ENCODE peak calls at places on chromosomes 13 and 19, in eight cellular contexts. Z, Y, P, T, K, H, L and R are unnamed samples.

GRCh38 chr13:33090755-33091454 is 74.7 kb downstream of the KL start:
- DNase-seq in Y (no peak), L (no peak), H (no peak), P (no peak), Z (no peak), K (no peak), T (no peak), R (no peak)

GRCh38 chr19:28847468-28847867 is 365.5 kb downstream of the UQCRFS1 start:
- DNase-seq in K (no peak), L (no peak), P (no peak), Z (no peak), T (no peak), H (no peak), Y (peak; percentile 10), R (no peak)

GRCh38 chr19:47891923-47892666 is 6.0 kb upstream of the SULT2A1 start:
- DNase-seq in K (no peak), Z (no peak), T (no peak), H (no peak), P (peak; percentile 79), Y (no peak), L (no peak), R (no peak)

GRCh38 chr13:75145926-75146325 is 336.0 kb downstream of the TBC1D4 start:
- DNase-seq in P (no peak), T (no peak), K (no peak), Y (no peak), L (no peak), H (no peak), Z (no peak), R (no peak)

GRCh38 chr13:93963266-93964131 is 516.0 kb downstream of the DCT start:
- DNase-seq in Z (no peak), H (no peak), P (no peak), L (no peak), K (no peak), Y (peak; percentile 61), T (no peak), R (no peak)

GRCh38 chr13:61728468-61728867 is 312.8 kb upstream of the PCDH20 start:
- DNase-seq in H (no peak), L (no peak), P (no peak), Z (no peak), T (no peak), Y (no peak), K (peak; percentile 2), R (no peak)

GRCh38 chr19:4909172-4909896 is at the start of gene UHRF1:
- DNase-seq in L (peak; percentile 85), H (peak; percentile 33), Z (no peak), Y (no peak), T (peak; percentile 93), P (peak; percentile 41), K (peak; percentile 93), R (no peak)

GRCh38 chr13:61470801-61471200 is 55.2 kb upstream of the PCDH20 start:
- DNase-seq in K (no peak), Z (no peak), T (no peak), L (no peak), P (no peak), H (no peak), Y (no peak), R (no peak)

GRCh38 chr13:101627556-101627943 is 175.1 kb downstream of the ITGBL1 start:
- DNase-seq in H (no peak), Y (peak; percentile 18), P (no peak), L (peak; percentile 23), T (no peak), K (no peak), Z (no peak), R (no peak)

GRCh38 chr13:48235100-48235813 is 2.3 kb downstream of the ITM2B start:
- DNase-seq in L (no peak), Z (no peak), K (peak; percentile 56), T (peak; percentile 28), Y (peak; percentile 25), H (peak; percentile 62), P (peak; percentile 55), R (no peak)

GRCh38 chr13:100497394-100497793 is 91.2 kb downstream of the GGACT start:
- DNase-seq in T (no peak), Z (no peak), P (no peak), Y (peak; percentile 73), H (no peak), L (peak; percentile 88), K (no peak), R (no peak)

GRCh38 chr13:102128216-102128800 is 273.5 kb downstream of the FGF14 start:
- DNase-seq in L (no peak), Y (peak; percentile 42), Z (no peak), K (no peak), H (peak; percentile 93), T (no peak), P (no peak), R (peak; percentile 69)

GRCh38 chr19:45677351-45678230 is 9.6 kb downstream of the GIPR start:
- DNase-seq in T (no peak), K (peak; percentile 96), H (peak; percentile 63), L (peak; percentile 90), Z (peak; percentile 99), Y (peak; percentile 62), P (peak; percentile 100), R (peak; percentile 96)

GRCh38 chr19:1508507-1508856 is 4.3 kb downstream of the ADAMTSL5 start:
- DNase-seq in K (no peak), P (no peak), T (no peak), Y (no peak), Z (no peak), L (no peak), H (no peak), R (no peak)

GRCh38 chr19:38387550-38388309 is at the start of gene GGN:
- DNase-seq in P (peak; percentile 99), L (peak; percentile 60), Z (peak; percentile 88), Y (peak; percentile 93), T (peak; percentile 84), H (peak; percentile 87), K (peak; percentile 95), R (peak; percentile 96)

GRCh38 chr19:14650161-14650560 is 24.5 kb downstream of the ADGRE3 start:
- DNase-seq in K (no peak), T (no peak), L (no peak), Z (no peak), P (no peak), Y (no peak), H (no peak), R (no peak)

GRCh38 chr19:19594371-19594770 is 24.1 kb downstream of the PBX4 start:
- DNase-seq in H (no peak), Y (no peak), Z (no peak), K (no peak), P (no peak), T (no peak), L (no peak), R (no peak)

GRCh38 chr13:109114991-109115390 is 485.6 kb downstream of the MYO16 start:
- DNase-seq in P (no peak), K (no peak), Y (no peak), H (no peak), T (no peak), L (no peak), Z (no peak), R (no peak)

GRCh38 chr13:109121826-109122225 is 492.4 kb downstream of the MYO16 start:
- DNase-seq in H (no peak), Y (no peak), Z (no peak), P (no peak), L (no peak), T (no peak), K (no peak), R (no peak)

GRCh38 chr13:109123971-109124370 is 494.6 kb downstream of the MYO16 start:
- DNase-seq in T (no peak), Z (no peak), L (no peak), K (no peak), H (no peak), Y (no peak), P (no peak), R (no peak)

GRCh38 chr13:109119886-109120285 is 490.5 kb downstream of the MYO16 start:
- DNase-seq in Y (peak; percentile 2), H (no peak), K (no peak), P (no peak), Z (no peak), T (no peak), L (no peak), R (no peak)
- H3K27me3 ChIP-seq in Y (peaks cover 16% of the 10 kb centered on the region), H (no peaks in the 10 kb centered on the region), K (no peaks in the 10 kb centered on the region), P (no peaks in the 10 kb centered on the region), Z (no peaks in the 10 kb centered on the region), T (no peaks in the 10 kb centered on the region), L (no peaks in the 10 kb centered on the region), R (peaks cover 2% of the 10 kb centered on the region)

GRCh38 chr13:113813749-113814434 is 50.0 kb downstream of the GAS6 start:
- DNase-seq in T (no peak), P (no peak), L (no peak), Z (no peak), H (no peak), K (no peak), Y (no peak), R (no peak)
- H3K27ac ChIP-seq in T (no peak overlapping the region), P (no peak overlapping the region), L (no peak overlapping the region), Z (no peak overlapping the region), H (no peak overlapping the region), K (no peak overlapping the region), Y (no peak overlapping the region), R (no peak overlapping the region)

GRCh38 chr13:32031025-32031814 is at the start of gene FRY:
- DNase-seq in K (peak; percentile 81), H (peak; percentile 70), Y (peak; percentile 58), Z (peak; percentile 15), L (peak; percentile 60), P (peak; percentile 90), T (peak; percentile 7), R (no peak)

GRCh38 chr13:32032780-32033179 is 1.2 kb downstream of the FRY start:
- DNase-seq in K (no peak), H (no peak), T (no peak), L (no peak), P (no peak), Z (no peak), Y (no peak), R (no peak)

GRCh38 chr13:32029684-32030083 is 1.9 kb upstream of the FRY start:
- DNase-seq in Z (no peak), P (no peak), H (no peak), Y (no peak), T (no peak), L (no peak), K (no peak), R (no peak)

GRCh38 chr13:32033744-32034143 is 2.2 kb downstream of the FRY start:
- DNase-seq in H (no peak), Z (no peak), K (no peak), P (no peak), L (no peak), T (no peak), Y (peak; percentile 33), R (no peak)

DNA sequence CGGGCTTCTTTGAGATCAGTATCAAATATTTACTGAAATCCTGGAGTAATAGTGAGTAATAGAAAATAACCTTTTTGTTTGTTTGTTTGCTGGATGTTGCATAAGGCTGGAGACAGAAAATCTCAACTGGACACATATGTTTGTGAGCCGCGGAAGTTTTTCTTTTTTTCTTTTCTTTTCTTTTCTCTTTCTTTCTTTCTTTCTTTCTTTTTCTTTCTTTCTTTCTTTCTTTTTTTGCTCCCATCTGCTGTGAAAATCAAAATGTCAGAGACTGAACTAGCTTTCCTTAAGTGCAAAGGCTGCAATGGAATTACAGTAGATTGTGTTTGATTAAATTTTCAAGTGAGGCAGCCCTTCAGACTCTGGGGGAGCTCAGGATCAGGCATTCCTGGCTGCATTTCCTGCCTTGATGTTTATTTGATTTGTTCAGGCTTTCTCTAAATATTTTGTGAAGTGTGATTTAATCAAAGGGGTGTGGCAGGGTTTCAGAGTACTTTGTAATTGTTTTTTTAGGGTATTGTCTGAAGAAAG is 306 bp downstream of the FRY start:
- DNase-seq in L (no peak), K (peak; percentile 24), Y (no peak), P (no peak), Z (no peak), H (no peak), T (no peak), R (no peak)
- H2AFZ ChIP-seq in L (peak overlapping the region; percentile 83), K (peak overlapping the region; percentile 94), Y (peak overlapping the region; percentile 96), P (no peak overlapping the region), Z (peak overlapping the region; percentile 59), H (peak overlapping the region; percentile 97), T (no peak overlapping the region), R (peak overlapping the region; percentile 58)

GRCh38 chr19:13100031-13100588 is 2.5 kb downstream of the LYL1 start:
- DNase-seq in Y (no peak), T (peak; percentile 69), Z (no peak), P (no peak), L (no peak), K (no peak), H (peak; percentile 17), R (no peak)
- H3K27me3 ChIP-seq in Y (no peaks in the 10 kb centered on the region), T (peaks cover 9% of the 10 kb centered on the region), Z (no peaks in the 10 kb centered on the region), P (peaks cover 33% of the 10 kb centered on the region), L (peaks cover 38% of the 10 kb centered on the region), K (no peaks in the 10 kb centered on the region), H (no peaks in the 10 kb centered on the region), R (no peaks in the 10 kb centered on the region)